ENCODE peak calls at places on chromosome 4, in seven cellular contexts. One of them, this sample, is unnamed.

GRCh38 chr4:155523358-155523757 is 143.3 kb upstream of the GUCY1A1 start:
- DNase-seq in AML-193: no peak
- DNase-seq in NCI-H1092: no peak
- DNase-seq in left colon: no peak
- DNase-seq in naive thymus-derived CD4-positive, alpha-beta T cell: no peak
- DNase-seq in fibroblast of pulmonary artery: no peak
- DNase-seq in Kasumi-1: no peak
- DNase-seq in this sample: no peak

GRCh38 chr4:7364979-7365378 is 69.8 kb downstream of the PSAPL1 start:
- DNase-seq in AML-193: no peak
- DNase-seq in NCI-H1092: peak; percentile 47
- DNase-seq in left colon: no peak
- DNase-seq in naive thymus-derived CD4-positive, alpha-beta T cell: no peak
- DNase-seq in fibroblast of pulmonary artery: no peak
- DNase-seq in Kasumi-1: no peak
- DNase-seq in this sample: no peak

GRCh38 chr4:86924805-86925204 is 10.0 kb upstream of the AFF1 start:
- DNase-seq in AML-193: no peak
- DNase-seq in NCI-H1092: no peak
- DNase-seq in left colon: no peak
- DNase-seq in naive thymus-derived CD4-positive, alpha-beta T cell: no peak
- DNase-seq in fibroblast of pulmonary artery: peak; percentile 88
- DNase-seq in Kasumi-1: no peak
- DNase-seq in this sample: no peak

GRCh38 chr4:156293657-156294297 is 340.1 kb upstream of the CTSO start:
- DNase-seq in AML-193: no peak
- DNase-seq in NCI-H1092: no peak
- DNase-seq in left colon: no peak
- DNase-seq in naive thymus-derived CD4-positive, alpha-beta T cell: no peak
- DNase-seq in fibroblast of pulmonary artery: peak; percentile 93
- DNase-seq in Kasumi-1: no peak
- DNase-seq in this sample: no peak

GRCh38 chr4:164402554-164402953 is 351.4 kb upstream of the SMIM31 start:
- DNase-seq in AML-193: no peak
- DNase-seq in NCI-H1092: no peak
- DNase-seq in left colon: no peak
- DNase-seq in naive thymus-derived CD4-positive, alpha-beta T cell: no peak
- DNase-seq in fibroblast of pulmonary artery: no peak
- DNase-seq in Kasumi-1: no peak
- DNase-seq in this sample: no peak

GRCh38 chr4:125266901-125267601 is 47.7 kb upstream of the FAT4 start:
- DNase-seq in AML-193: no peak
- DNase-seq in NCI-H1092: no peak
- DNase-seq in left colon: no peak
- DNase-seq in naive thymus-derived CD4-positive, alpha-beta T cell: no peak
- DNase-seq in fibroblast of pulmonary artery: peak; percentile 88
- DNase-seq in Kasumi-1: no peak
- DNase-seq in this sample: no peak

GRCh38 chr4:137558951-137559350 is 26.7 kb upstream of the PCDH18 start:
- DNase-seq in AML-193: no peak
- DNase-seq in NCI-H1092: no peak
- DNase-seq in left colon: no peak
- DNase-seq in naive thymus-derived CD4-positive, alpha-beta T cell: no peak
- DNase-seq in fibroblast of pulmonary artery: peak; percentile 43
- DNase-seq in Kasumi-1: peak; percentile 4
- DNase-seq in this sample: no peak

GRCh38 chr4:139749313-139749712 is 83.7 kb downstream of the MGST2 start:
- DNase-seq in AML-193: no peak
- DNase-seq in NCI-H1092: no peak
- DNase-seq in left colon: no peak
- DNase-seq in naive thymus-derived CD4-positive, alpha-beta T cell: no peak
- DNase-seq in fibroblast of pulmonary artery: no peak
- DNase-seq in Kasumi-1: peak; percentile 14
- DNase-seq in this sample: no peak

GRCh38 chr4:175927121-175927520 is 115.1 kb upstream of the GPM6A start:
- DNase-seq in AML-193: no peak
- DNase-seq in NCI-H1092: no peak
- DNase-seq in left colon: no peak
- DNase-seq in naive thymus-derived CD4-positive, alpha-beta T cell: no peak
- DNase-seq in fibroblast of pulmonary artery: no peak
- DNase-seq in Kasumi-1: no peak
- DNase-seq in this sample: no peak

GRCh38 chr4:168440442-168441264 is 39.6 kb downstream of the DDX60L start:
- DNase-seq in AML-193: peak; percentile 31
- DNase-seq in NCI-H1092: no peak
- DNase-seq in left colon: no peak
- DNase-seq in naive thymus-derived CD4-positive, alpha-beta T cell: no peak
- DNase-seq in fibroblast of pulmonary artery: peak; percentile 44
- DNase-seq in Kasumi-1: no peak
- DNase-seq in this sample: no peak

GRCh38 chr4:94691552-94691951 is 66.2 kb upstream of the BMPR1B start:
- DNase-seq in AML-193: no peak
- DNase-seq in NCI-H1092: no peak
- DNase-seq in left colon: no peak
- DNase-seq in naive thymus-derived CD4-positive, alpha-beta T cell: no peak
- DNase-seq in fibroblast of pulmonary artery: no peak
- DNase-seq in Kasumi-1: no peak
- DNase-seq in this sample: no peak

GRCh38 chr4:2393353-2394270 is 24.8 kb downstream of the ZFYVE28 start:
- DNase-seq in AML-193: no peak
- DNase-seq in NCI-H1092: no peak
- DNase-seq in left colon: peak; percentile 51
- DNase-seq in naive thymus-derived CD4-positive, alpha-beta T cell: no peak
- DNase-seq in fibroblast of pulmonary artery: peak; percentile 26
- DNase-seq in Kasumi-1: no peak
- DNase-seq in this sample: no peak

GRCh38 chr4:147909225-147909624 is 177.3 kb downstream of the ARHGAP10 start:
- DNase-seq in AML-193: no peak
- DNase-seq in NCI-H1092: no peak
- DNase-seq in left colon: no peak
- DNase-seq in naive thymus-derived CD4-positive, alpha-beta T cell: no peak
- DNase-seq in fibroblast of pulmonary artery: no peak
- DNase-seq in Kasumi-1: no peak
- DNase-seq in this sample: no peak

GRCh38 chr4:23706972-23707676 is 182.7 kb downstream of the PPARGC1A start:
- DNase-seq in AML-193: no peak
- DNase-seq in NCI-H1092: no peak
- DNase-seq in left colon: no peak
- DNase-seq in naive thymus-derived CD4-positive, alpha-beta T cell: no peak
- DNase-seq in fibroblast of pulmonary artery: no peak
- DNase-seq in Kasumi-1: no peak
- DNase-seq in this sample: no peak

GRCh38 chr4:29770627-29771026 is 949.5 kb upstream of the PCDH7 start:
- DNase-seq in AML-193: no peak
- DNase-seq in NCI-H1092: no peak
- DNase-seq in left colon: no peak
- DNase-seq in naive thymus-derived CD4-positive, alpha-beta T cell: no peak
- DNase-seq in fibroblast of pulmonary artery: no peak
- DNase-seq in Kasumi-1: no peak
- DNase-seq in this sample: no peak

GRCh38 chr4:7392438-7393374 is 42.0 kb downstream of the PSAPL1 start:
- DNase-seq in AML-193: no peak
- DNase-seq in NCI-H1092: no peak
- DNase-seq in left colon: no peak
- DNase-seq in naive thymus-derived CD4-positive, alpha-beta T cell: no peak
- DNase-seq in fibroblast of pulmonary artery: peak; percentile 7
- DNase-seq in Kasumi-1: no peak
- DNase-seq in this sample: no peak

GRCh38 chr4:55933611-55934010 is 15.1 kb upstream of the CEP135 start:
- DNase-seq in AML-193: no peak
- DNase-seq in NCI-H1092: no peak
- DNase-seq in left colon: no peak
- DNase-seq in naive thymus-derived CD4-positive, alpha-beta T cell: no peak
- DNase-seq in fibroblast of pulmonary artery: no peak
- DNase-seq in Kasumi-1: no peak
- DNase-seq in this sample: no peak

GRCh38 chr4:126794363-126794762 is 838.4 kb upstream of the INTU start:
- DNase-seq in AML-193: no peak
- DNase-seq in NCI-H1092: no peak
- DNase-seq in left colon: no peak
- DNase-seq in naive thymus-derived CD4-positive, alpha-beta T cell: no peak
- DNase-seq in fibroblast of pulmonary artery: peak; percentile 20
- DNase-seq in Kasumi-1: no peak
- DNase-seq in this sample: no peak

GRCh38 chr4:112813790-112814189 is 176.8 kb downstream of the LARP7 start:
- DNase-seq in AML-193: no peak
- DNase-seq in NCI-H1092: no peak
- DNase-seq in left colon: no peak
- DNase-seq in naive thymus-derived CD4-positive, alpha-beta T cell: no peak
- DNase-seq in fibroblast of pulmonary artery: peak; percentile 39
- DNase-seq in Kasumi-1: no peak
- DNase-seq in this sample: no peak

GRCh38 chr4:66017671-66018070 is 347.4 kb upstream of the EPHA5 start:
- DNase-seq in AML-193: no peak
- DNase-seq in NCI-H1092: no peak
- DNase-seq in left colon: no peak
- DNase-seq in naive thymus-derived CD4-positive, alpha-beta T cell: no peak
- DNase-seq in fibroblast of pulmonary artery: no peak
- DNase-seq in Kasumi-1: no peak
- DNase-seq in this sample: no peak

GRCh38 chr4:76601791-76602190 is 166.8 kb downstream of the SHROOM3 start:
- DNase-seq in AML-193: peak; percentile 32
- DNase-seq in NCI-H1092: no peak
- DNase-seq in left colon: no peak
- DNase-seq in naive thymus-derived CD4-positive, alpha-beta T cell: no peak
- DNase-seq in fibroblast of pulmonary artery: peak; percentile 83
- DNase-seq in Kasumi-1: peak; percentile 4
- DNase-seq in this sample: peak; percentile 14

GRCh38 chr4:139535228-139535851 is 20.7 kb downstream of the SETD7 start:
- DNase-seq in AML-193: no peak
- DNase-seq in NCI-H1092: no peak
- DNase-seq in left colon: no peak
- DNase-seq in naive thymus-derived CD4-positive, alpha-beta T cell: no peak
- DNase-seq in fibroblast of pulmonary artery: no peak
- DNase-seq in Kasumi-1: no peak
- DNase-seq in this sample: no peak

GRCh38 chr4:109072595-109072994 is 229.9 kb downstream of the COL25A1 start:
- DNase-seq in AML-193: peak; percentile 21
- DNase-seq in NCI-H1092: no peak
- DNase-seq in left colon: no peak
- DNase-seq in naive thymus-derived CD4-positive, alpha-beta T cell: no peak
- DNase-seq in fibroblast of pulmonary artery: peak; percentile 87
- DNase-seq in Kasumi-1: peak; percentile 36
- DNase-seq in this sample: no peak

GRCh38 chr4:829291-829690 is 3.4 kb upstream of the CPLX1 start:
- DNase-seq in AML-193: no peak
- DNase-seq in NCI-H1092: no peak
- DNase-seq in left colon: no peak
- DNase-seq in naive thymus-derived CD4-positive, alpha-beta T cell: no peak
- DNase-seq in fibroblast of pulmonary artery: no peak
- DNase-seq in Kasumi-1: no peak
- DNase-seq in this sample: no peak

GRCh38 chr4:155478336-155478825 is 101.6 kb upstream of the MAP9 start:
- DNase-seq in AML-193: no peak
- DNase-seq in NCI-H1092: no peak
- DNase-seq in left colon: no peak
- DNase-seq in naive thymus-derived CD4-positive, alpha-beta T cell: no peak
- DNase-seq in fibroblast of pulmonary artery: peak; percentile 7
- DNase-seq in Kasumi-1: no peak
- DNase-seq in this sample: no peak

GRCh38 chr4:145153181-145153903 is 27.0 kb downstream of the OTUD4 start:
- DNase-seq in AML-193: no peak
- DNase-seq in NCI-H1092: no peak
- DNase-seq in left colon: no peak
- DNase-seq in naive thymus-derived CD4-positive, alpha-beta T cell: no peak
- DNase-seq in fibroblast of pulmonary artery: peak; percentile 43
- DNase-seq in Kasumi-1: no peak
- DNase-seq in this sample: no peak

GRCh38 chr4:78703079-78703478 is 73.1 kb upstream of the BMP2K start:
- DNase-seq in AML-193: no peak
- DNase-seq in NCI-H1092: no peak
- DNase-seq in left colon: no peak
- DNase-seq in naive thymus-derived CD4-positive, alpha-beta T cell: no peak
- DNase-seq in fibroblast of pulmonary artery: no peak
- DNase-seq in Kasumi-1: no peak
- DNase-seq in this sample: no peak

GRCh38 chr4:121428721-121429120 is 47.9 kb upstream of the QRFPR start:
- DNase-seq in AML-193: no peak
- DNase-seq in NCI-H1092: no peak
- DNase-seq in left colon: no peak
- DNase-seq in naive thymus-derived CD4-positive, alpha-beta T cell: no peak
- DNase-seq in fibroblast of pulmonary artery: peak; percentile 32
- DNase-seq in Kasumi-1: no peak
- DNase-seq in this sample: no peak

GRCh38 chr4:76690906-76691275 is 207.1 kb downstream of the SOWAHB start:
- DNase-seq in AML-193: no peak
- DNase-seq in NCI-H1092: peak; percentile 22
- DNase-seq in left colon: no peak
- DNase-seq in naive thymus-derived CD4-positive, alpha-beta T cell: no peak
- DNase-seq in fibroblast of pulmonary artery: no peak
- DNase-seq in Kasumi-1: no peak
- DNase-seq in this sample: no peak

GRCh38 chr4:10666616-10667015 is 18.0 kb downstream of the CLNK start:
- DNase-seq in AML-193: no peak
- DNase-seq in NCI-H1092: peak; percentile 10
- DNase-seq in left colon: no peak
- DNase-seq in naive thymus-derived CD4-positive, alpha-beta T cell: no peak
- DNase-seq in fibroblast of pulmonary artery: no peak
- DNase-seq in Kasumi-1: no peak
- DNase-seq in this sample: no peak

GRCh38 chr4:41102360-41103092 is 111.8 kb downstream of the APBB2 start:
- DNase-seq in AML-193: no peak
- DNase-seq in NCI-H1092: no peak
- DNase-seq in left colon: no peak
- DNase-seq in naive thymus-derived CD4-positive, alpha-beta T cell: no peak
- DNase-seq in fibroblast of pulmonary artery: no peak
- DNase-seq in Kasumi-1: no peak
- DNase-seq in this sample: no peak

GRCh38 chr4:182975806-182976205 is 58.6 kb upstream of the DCTD start:
- DNase-seq in AML-193: no peak
- DNase-seq in NCI-H1092: no peak
- DNase-seq in left colon: no peak
- DNase-seq in naive thymus-derived CD4-positive, alpha-beta T cell: no peak
- DNase-seq in fibroblast of pulmonary artery: peak; percentile 84
- DNase-seq in Kasumi-1: peak; percentile 53
- DNase-seq in this sample: no peak